ENCODE peak calls at places on chromosomes 16 and 17, in six cellular contexts. I is CD8-positive, alpha-beta memory T cell; J is OCI-LY7; M is psoas muscle; E is colonic mucosa; V is neural progenitor cell. Z is an unnamed sample.

GRCh38 chr16:9996191-9996590 is 186.0 kb downstream of the GRIN2A start:
- DNase-seq in E (no peak), M (no peak), I (no peak), J (no peak), V (peak; percentile 53), Z (no peak)

GRCh38 chr17:260944-261343 is 79.5 kb upstream of the DOC2B start:
- DNase-seq in M (no peak), I (no peak), E (no peak), J (no peak), V (no peak), Z (no peak)

GRCh38 chr16:59719121-59719520 is 985.0 kb upstream of the GOT2 start:
- DNase-seq in J (no peak), V (no peak), E (no peak), I (no peak), M (no peak), Z (no peak)

GRCh38 chr17:48791128-48792032 is 25.6 kb downstream of the TTLL6 start:
- DNase-seq in E (peak; percentile 95), M (peak; percentile 62), V (peak; percentile 90), J (peak; percentile 21), I (no peak), Z (peak; percentile 92)

GRCh38 chr16:14509055-14509454 is 121.0 kb downstream of the PARN start:
- DNase-seq in M (no peak), J (no peak), E (no peak), V (no peak), I (no peak), Z (peak; percentile 66)

GRCh38 chr17:49401971-49402491 is 12.7 kb downstream of the PHB1 start:
- DNase-seq in E (no peak), I (no peak), M (no peak), V (peak; percentile 23), J (no peak), Z (no peak)

GRCh38 chr17:83067071-83067717 is 12.2 kb upstream of the METRNL start:
- DNase-seq in I (no peak), E (no peak), V (no peak), M (peak; percentile 48), J (no peak), Z (no peak)

GRCh38 chr16:85508993-85509392 is 104.1 kb upstream of the GSE1 start:
- DNase-seq in M (no peak), V (no peak), E (no peak), I (no peak), J (no peak), Z (no peak)

GRCh38 chr16:67268136-67268579 is 11.2 kb upstream of the PLEKHG4 start:
- DNase-seq in V (no peak), M (peak; percentile 61), J (no peak), I (no peak), E (no peak), Z (no peak)

GRCh38 chr16:68553186-68553585 is 14.1 kb downstream of the ZFP90 start:
- DNase-seq in M (no peak), E (no peak), V (no peak), J (no peak), I (no peak), Z (no peak)

GRCh38 chr16:51813609-51814008 is 662.5 kb upstream of the SALL1 start:
- DNase-seq in E (no peak), V (peak; percentile 59), M (no peak), I (no peak), J (no peak), Z (peak; percentile 45)

GRCh38 chr16:54194008-54194731 is 92.4 kb downstream of the IRX3 start:
- DNase-seq in I (no peak), J (no peak), V (peak; percentile 55), M (peak; percentile 94), E (peak; percentile 44), Z (peak; percentile 81)

GRCh38 chr17:42673266-42673884 is 3.4 kb downstream of the PLEKHH3 start:
- DNase-seq in V (no peak), I (no peak), E (no peak), M (no peak), J (no peak), Z (no peak)

GRCh38 chr17:68351395-68351794 is 60.1 kb downstream of the ARSG start:
- DNase-seq in I (no peak), E (no peak), V (no peak), M (no peak), J (no peak), Z (no peak)

GRCh38 chr16:57023541-57024249 is 34.3 kb downstream of the NLRC5 start:
- DNase-seq in M (no peak), E (no peak), I (peak; percentile 86), V (no peak), J (no peak), Z (no peak)

GRCh38 chr16:30923554-30924085 is at the start of gene FBXL19:
- DNase-seq in E (no peak), J (no peak), M (peak; percentile 77), V (peak; percentile 89), I (no peak), Z (no peak)

GRCh38 chr17:50330151-50330753 is 15.7 kb upstream of the XYLT2 start:
- DNase-seq in I (no peak), E (no peak), M (no peak), V (no peak), J (no peak), Z (no peak)

GRCh38 chr17:40283662-40284061 is 4.0 kb upstream of the CDC6 start:
- DNase-seq in M (no peak), J (no peak), E (peak; percentile 40), V (no peak), I (peak; percentile 47), Z (no peak)

GRCh38 chr17:31404028-31404949 is 12.8 kb downstream of the RAB11FIP4 start:
- DNase-seq in V (no peak), J (no peak), E (no peak), M (no peak), I (no peak), Z (no peak)

GRCh38 chr17:47862621-47863440 is 11.9 kb upstream of the SP6 start:
- DNase-seq in V (no peak), M (no peak), E (no peak), J (no peak), I (no peak), Z (no peak)

GRCh38 chr17:52124993-52125392 is 33.5 kb downstream of the CA10 start:
- DNase-seq in J (no peak), M (no peak), V (no peak), E (no peak), I (no peak), Z (no peak)

GRCh38 chr17:1422907-1423306 is 22.9 kb upstream of the YWHAE start:
- DNase-seq in I (no peak), M (peak; percentile 44), V (no peak), E (no peak), J (no peak), Z (peak; percentile 10)

GRCh38 chr16:14298374-14299122 is 227.4 kb downstream of the MRTFB start:
- DNase-seq in J (no peak), M (no peak), I (no peak), V (no peak), E (no peak), Z (no peak)

GRCh38 chr17:83189673-83190385 is 110.4 kb downstream of the METRNL start:
- DNase-seq in M (peak; percentile 75), V (no peak), E (peak; percentile 29), J (no peak), I (no peak), Z (peak; percentile 86)

GRCh38 chr16:14310519-14310991 is 239.4 kb downstream of the MRTFB start:
- DNase-seq in E (no peak), M (peak; percentile 67), I (no peak), V (peak; percentile 45), J (peak; percentile 84), Z (peak; percentile 94)

GRCh38 chr17:57337390-57337789 is 81.1 kb downstream of the MSI2 start:
- DNase-seq in E (no peak), J (no peak), V (no peak), M (no peak), I (no peak), Z (no peak)

GRCh38 chr17:17342242-17342945 is 39.2 kb downstream of the NT5M start:
- DNase-seq in V (no peak), J (no peak), E (no peak), I (no peak), M (no peak), Z (no peak)

GRCh38 chr16:83878838-83879237 is 20.1 kb upstream of the MLYCD start:
- DNase-seq in E (no peak), M (no peak), I (no peak), V (peak; percentile 52), J (peak; percentile 24), Z (peak; percentile 58)

GRCh38 chr16:66196770-66197169 is 169.7 kb upstream of the CDH5 start:
- DNase-seq in V (no peak), I (no peak), E (no peak), J (no peak), M (no peak), Z (no peak)
- H3K4me3 ChIP-seq in V (no peak overlapping the region), I (no peak overlapping the region), E (no peak overlapping the region), J (no peak overlapping the region), M (no peak overlapping the region), Z (no peak overlapping the region)

GRCh38 chr16:1311212-1311737 is 1.8 kb downstream of the UBE2I start:
- DNase-seq in I (no peak), M (no peak), E (no peak), J (no peak), V (peak; percentile 57), Z (no peak)

GRCh38 chr16:1312459-1312801 is 3.0 kb downstream of the UBE2I start:
- DNase-seq in J (no peak), V (no peak), I (no peak), E (no peak), M (no peak), Z (no peak)

GRCh38 chr16:1312903-1313302 is 3.5 kb downstream of the UBE2I start:
- DNase-seq in I (no peak), M (no peak), V (no peak), J (no peak), E (no peak), Z (no peak)

GRCh38 chr16:1310832-1311200 is 1.4 kb downstream of the UBE2I start:
- DNase-seq in M (no peak), J (peak; percentile 71), I (no peak), V (peak; percentile 61), E (no peak), Z (no peak)

GRCh38 chr16:1311738-1312458 is 2.5 kb downstream of the UBE2I start:
- DNase-seq in E (no peak), V (no peak), J (no peak), I (no peak), M (no peak), Z (no peak)
- H3K27ac ChIP-seq in E (no peak overlapping the region), V (no peak overlapping the region), J (no peak overlapping the region), I (peak overlapping the region; percentile 58), M (peak overlapping the region; percentile 68), Z (no peak overlapping the region)

DNA sequence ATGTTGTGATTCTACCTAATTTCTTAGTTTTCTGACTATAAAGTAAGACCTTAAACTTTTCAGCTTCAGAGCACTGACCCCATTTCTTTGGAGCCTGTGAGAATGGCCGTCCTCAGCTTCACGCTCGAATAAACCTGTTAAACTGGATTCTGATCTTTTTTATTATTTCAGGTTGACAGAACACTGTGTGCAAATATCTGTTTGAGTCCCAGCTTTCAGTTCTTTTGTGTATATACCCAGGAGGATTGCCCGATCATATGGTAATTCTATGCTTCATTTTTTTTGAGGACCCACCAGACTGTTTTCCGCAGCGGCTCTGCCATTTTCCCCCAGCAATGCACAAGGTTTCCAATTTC is 19.9 kb upstream of the KCNH6 start:
- DNase-seq in V (no peak), I (no peak), M (no peak), J (no peak), E (no peak), Z (no peak)
- H3K4me3 ChIP-seq in V (no peak overlapping the region), I (no peak overlapping the region), M (no peak overlapping the region), J (no peak overlapping the region), E (no peak overlapping the region), Z (no peak overlapping the region)

GRCh38 chr17:80025140-80025539 is 10.5 kb downstream of the TBC1D16 start:
- DNase-seq in J (no peak), I (no peak), M (no peak), E (no peak), V (peak; percentile 52), Z (peak; percentile 100)
- H3K27ac ChIP-seq in J (no peak overlapping the region), I (no peak overlapping the region), M (no peak overlapping the region), E (peak overlapping the region; percentile 13), V (no peak overlapping the region), Z (peak overlapping the region; percentile 89)

GRCh38 chr17:61403846-61404701 is 4.4 kb downstream of the TBX2 start:
- DNase-seq in I (no peak), J (no peak), V (peak; percentile 59), M (peak; percentile 51), E (no peak), Z (no peak)
- H3K4me3 ChIP-seq in I (no peak overlapping the region), J (no peak overlapping the region), V (peak overlapping the region; percentile 36), M (peak overlapping the region; percentile 77), E (peak overlapping the region; percentile 13), Z (peak overlapping the region; percentile 91)